ENCODE peak calls at places on chromosomes 13 and 19, in five cellular contexts. Z is tibial nerve, N is Peyer's patch, W is prostate gland, T is breast epithelium. O is an unnamed sample.

GRCh38 chr13:86282450-86282849 is 483.2 kb upstream of the SLITRK6 start:
- DNase-seq in T (no peak), N (no peak), Z (no peak), W (no peak), O (no peak)

GRCh38 chr13:52852444-52852843 is 4.0 kb upstream of the PCDH8 start:
- DNase-seq in W (no peak), N (no peak), Z (no peak), T (no peak), O (no peak)

GRCh38 chr13:88739192-88739591 is 1068.0 kb downstream of the SLITRK5 start:
- DNase-seq in N (no peak), W (no peak), Z (no peak), T (no peak), O (no peak)

GRCh38 chr13:103097366-103097928 is 31.2 kb upstream of the SLC10A2 start:
- DNase-seq in T (no peak), Z (no peak), N (no peak), W (no peak), O (no peak)

GRCh38 chr13:110444226-110444653 is 117.3 kb downstream of the RAB20 start:
- DNase-seq in W (no peak), T (no peak), Z (no peak), N (peak), O (no peak)

GRCh38 chr19:30070970-30071632 is 129.1 kb downstream of the URI1 start:
- DNase-seq in W (no peak), T (peak), N (no peak), Z (no peak), O (no peak)

GRCh38 chr19:35021016-35021415 is 9.3 kb upstream of the SCN1B start:
- DNase-seq in W (no peak), T (no peak), Z (no peak), N (no peak), O (no peak)

GRCh38 chr13:81275666-81276258 is 934.8 kb upstream of the SPRY2 start:
- DNase-seq in N (no peak), T (no peak), W (no peak), Z (no peak), O (no peak)

GRCh38 chr19:49256691-49257090 is 68.3 kb downstream of the SLC6A16 start:
- DNase-seq in N (no peak), Z (no peak), T (no peak), W (no peak), O (no peak)

GRCh38 chr13:102892504-102892903 is 46.7 kb downstream of the ERCC5 start:
- DNase-seq in T (no peak), W (no peak), N (no peak), Z (no peak), O (no peak)

GRCh38 chr19:21604351-21604926 is 99.0 kb downstream of the ZNF429 start:
- DNase-seq in T (no peak), W (no peak), Z (no peak), N (no peak), O (no peak)

GRCh38 chr19:50202962-50203280 is 501 bp upstream of the MYH14 start:
- DNase-seq in Z (no peak), T (no peak), N (no peak), W (no peak), O (no peak)

GRCh38 chr19:4524808-4525562 is 6.7 kb upstream of the PLIN4 start:
- DNase-seq in T (no peak), N (peak), Z (peak), W (no peak), O (peak)

GRCh38 chr13:52447354-52447753 is 3.1 kb downstream of the VPS36 start:
- DNase-seq in W (no peak), Z (no peak), T (no peak), N (no peak), O (no peak)

GRCh38 chr19:48965806-48966540 is 864 bp downstream of the FTL start:
- DNase-seq in N (peak), W (peak), T (peak), Z (peak), O (peak)

GRCh38 chr19:1270168-1270853 is 1.2 kb downstream of the CIRBP start:
- DNase-seq in Z (no peak), T (no peak), N (no peak), W (peak), O (no peak)

GRCh38 chr13:105144936-105145335 is 1390.5 kb downstream of the EFNB2 start:
- DNase-seq in T (no peak), W (no peak), Z (no peak), N (no peak), O (no peak)

GRCh38 chr13:46797468-46798237 is 692 bp upstream of the ESD start:
- DNase-seq in Z (no peak), T (no peak), W (no peak), N (no peak), O (no peak)

GRCh38 chr13:51666316-51666715 is 82.1 kb downstream of the WDFY2 start:
- DNase-seq in W (no peak), N (no peak), Z (no peak), T (no peak), O (no peak)

GRCh38 chr19:3586124-3586626 is 897 bp downstream of the GIPC3 start:
- DNase-seq in T (no peak), Z (no peak), W (no peak), N (no peak), O (no peak)

GRCh38 chr13:46855664-46856063 is 41.2 kb downstream of the HTR2A start:
- DNase-seq in T (no peak), W (no peak), Z (no peak), N (no peak), O (no peak)

GRCh38 chr19:29517412-29517811 is 8.4 kb upstream of the VSTM2B start:
- DNase-seq in W (no peak), T (no peak), N (no peak), Z (no peak), O (no peak)

GRCh38 chr13:98370806-98371553 is 193.9 kb upstream of the RNF113B start:
- DNase-seq in W (peak), T (no peak), N (no peak), Z (no peak), O (peak)

GRCh38 chr13:59356607-59357006 is 807.1 kb downstream of the DIAPH3 start:
- DNase-seq in T (no peak), N (no peak), W (no peak), Z (no peak), O (no peak)

GRCh38 chr19:55161571-55162322 is 4.2 kb upstream of the TNNI3 start:
- DNase-seq in W (no peak), N (no peak), T (no peak), Z (no peak), O (no peak)

GRCh38 chr13:36815069-36815468 is 4.0 kb upstream of the RFXAP start:
- DNase-seq in N (no peak), T (no peak), W (no peak), Z (no peak), O (no peak)

GRCh38 chr19:632228-633067 is 889 bp downstream of the POLRMT start:
- DNase-seq in W (no peak), T (no peak), N (no peak), Z (no peak), O (no peak)

GRCh38 chr19:17303940-17304267 is 679 bp upstream of the ABHD8 start:
- DNase-seq in T (no peak), W (no peak), N (no peak), Z (no peak), O (no peak)

GRCh38 chr19:926595-927043 is 784 bp downstream of the ARID3A start:
- DNase-seq in Z (no peak), N (peak), T (peak), W (no peak), O (peak)

GRCh38 chr19:38692458-38693379 is 45.3 kb downstream of the ACTN4 start:
- DNase-seq in W (no peak), T (no peak), N (no peak), Z (no peak), O (no peak)

GRCh38 chr19:403221-404036 is 5.5 kb downstream of the C2CD4C start:
- DNase-seq in Z (peak), T (peak), W (no peak), N (no peak), O (no peak)

GRCh38 chr13:81917829-81918228 is 1576.9 kb upstream of the SPRY2 start:
- DNase-seq in W (no peak), Z (no peak), T (no peak), N (no peak), O (no peak)

GRCh38 chr19:18941628-18942354 is 774 bp upstream of the HOMER3 start:
- DNase-seq in W (no peak), N (no peak), Z (no peak), T (no peak), O (no peak)

GRCh38 chr19:18939922-18940775 is 868 bp downstream of the HOMER3 start:
- DNase-seq in T (peak), N (no peak), W (peak), Z (no peak), O (peak)

GRCh38 chr19:18939163-18939562 is 1.9 kb downstream of the HOMER3 start:
- DNase-seq in N (no peak), T (no peak), Z (no peak), W (no peak), O (no peak)

GRCh38 chr19:18942692-18943091 is 1.7 kb upstream of the HOMER3 start:
- DNase-seq in T (no peak), W (no peak), Z (no peak), N (no peak), O (no peak)

DNA sequence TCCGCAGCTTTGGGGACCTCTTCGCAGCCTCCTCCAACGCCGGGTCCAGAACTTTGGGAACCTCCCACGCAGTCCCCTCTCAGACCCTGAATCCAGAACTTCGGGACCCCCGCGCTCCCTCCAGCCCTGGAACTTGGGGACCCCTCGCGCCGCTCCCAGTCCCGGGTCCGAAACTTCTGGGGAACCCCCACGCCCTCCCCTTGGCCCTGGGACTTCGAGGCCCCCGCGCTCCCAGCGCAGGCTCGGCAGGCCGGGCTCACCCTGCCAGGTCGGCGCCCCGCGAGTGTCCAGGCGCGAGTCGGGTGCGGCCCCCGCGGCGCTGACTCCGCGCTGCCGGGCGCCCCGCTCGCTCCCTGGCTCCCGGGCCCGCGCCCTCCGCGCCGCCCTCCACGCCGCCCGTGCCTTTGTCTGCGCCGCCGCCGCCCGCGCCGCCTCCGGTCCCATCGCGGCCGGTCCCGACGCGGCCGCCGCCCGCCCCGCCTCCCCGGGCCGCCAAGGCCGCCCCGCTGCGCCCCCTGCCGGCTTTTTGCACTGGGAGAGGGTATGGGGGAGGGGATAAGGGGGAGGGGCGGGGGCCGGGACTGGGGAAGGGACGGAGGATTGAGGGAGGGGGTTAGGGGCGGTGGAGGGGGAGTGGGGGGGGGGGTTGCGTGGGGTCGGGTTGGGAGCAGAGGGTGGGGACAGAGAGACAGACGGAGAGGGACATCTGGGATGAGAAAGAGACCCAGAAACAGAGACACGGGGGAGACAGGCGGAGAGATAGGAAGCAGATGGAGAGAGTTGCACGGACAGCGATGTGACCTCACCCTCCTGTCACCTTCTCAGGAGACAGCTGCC is at the start of gene HOMER3:
- DNase-seq in Z (peak), T (peak), N (peak), W (peak), O (peak)
- TF ChIP-seq CTCF in Z (peak), T (peak), N (peak), W (peak), O (no peak)

DNA sequence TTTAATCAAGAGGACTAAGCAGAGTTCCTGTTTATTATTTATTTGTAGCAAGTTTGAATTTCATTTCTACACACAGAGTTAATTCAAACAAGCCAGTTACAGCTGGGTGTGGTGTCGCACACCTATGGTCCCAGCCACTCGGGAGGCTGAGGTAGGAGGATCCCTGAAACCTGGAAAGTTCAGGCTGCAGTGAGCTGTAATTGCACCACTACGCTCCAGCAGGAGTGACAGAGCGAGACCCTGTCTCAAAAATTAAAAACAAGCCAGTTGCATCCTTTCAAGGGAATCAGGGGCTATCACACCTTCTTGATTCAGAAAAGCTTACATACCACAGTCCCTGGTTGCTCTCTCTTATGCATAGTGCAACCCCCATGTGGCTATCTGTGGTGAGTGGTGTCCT is 19.8 kb downstream of the ZNF586 start:
- DNase-seq in N (no peak), Z (no peak), W (no peak), T (no peak), O (no peak)
- H3K4me3 ChIP-seq in N (no peak), Z (no peak), W (no peak), T (peak), O (no peak)

GRCh38 chr19:7500811-7501450 is 12.1 kb upstream of the PEX11G start:
- DNase-seq in W (peak), T (peak), N (no peak), Z (no peak), O (peak)
- TF ChIP-seq POLR2A in W (no peak), T (no peak), N (no peak), Z (no peak), O (no peak)

GRCh38 chr13:67769063-67769986 is 539.2 kb upstream of the PCDH9 start:
- DNase-seq in T (no peak), N (no peak), Z (no peak), W (no peak), O (no peak)
- TF ChIP-seq CTCF in T (no peak), N (no peak), Z (no peak), W (no peak), O (no peak)

DNA sequence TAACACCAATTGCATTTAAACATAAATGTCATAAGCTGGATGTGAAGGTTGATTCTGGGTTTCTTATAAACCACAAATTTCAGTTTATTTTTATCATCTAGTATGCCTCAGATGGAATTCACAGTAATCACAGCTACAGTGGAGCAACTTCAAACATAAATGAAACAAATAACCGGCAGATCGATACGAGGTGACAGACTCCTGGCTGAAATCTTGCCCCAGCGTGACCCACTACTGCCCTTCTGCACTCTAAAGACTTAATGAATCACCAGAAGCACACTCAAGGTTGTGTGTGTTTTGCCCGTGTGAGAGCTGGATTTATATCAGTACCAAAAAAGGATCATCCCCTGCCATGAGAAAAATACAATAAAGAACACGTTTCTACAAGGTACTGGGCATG is 161.7 kb downstream of the KLF12 start:
- DNase-seq in W (no peak), Z (no peak), N (no peak), T (no peak), O (no peak)
- H3K4me3 ChIP-seq in W (no peak), Z (no peak), N (no peak), T (no peak), O (no peak)

GRCh38 chr13:27624071-27624470 is 2.4 kb downstream of the POLR1D start:
- DNase-seq in T (no peak), W (no peak), Z (no peak), N (no peak), O (peak)
- TF ChIP-seq POLR2A in T (no peak), W (no peak), Z (no peak), N (no peak), O (no peak)

GRCh38 chr19:45777395-45777961 is 4.8 kb downstream of the DMPK start:
- DNase-seq in N (no peak), T (no peak), Z (no peak), W (no peak), O (no peak)

GRCh38 chr19:45772912-45773311 is 3.9 kb upstream of the SIX5 start:
- DNase-seq in N (no peak), Z (no peak), W (no peak), T (no peak), O (no peak)

GRCh38 chr19:45772130-45772880 is 3.3 kb upstream of the SIX5 start:
- DNase-seq in W (no peak), N (no peak), T (no peak), Z (no peak), O (peak)

GRCh38 chr19:45773384-45773783 is 4.3 kb upstream of the SIX5 start:
- DNase-seq in N (no peak), Z (no peak), W (no peak), T (no peak), O (peak)

GRCh38 chr19:45774765-45775164 is 5.7 kb upstream of the SIX5 start:
- DNase-seq in W (no peak), T (no peak), Z (no peak), N (no peak), O (no peak)
- TF ChIP-seq CTCF in W (no peak), T (no peak), Z (no peak), N (peak), O (no peak)

O was measured in stomach.